ENCODE peak calls at places on chromosomes 3 and 15, in seven cellular contexts. T, K, G, P, L, V and D are unnamed samples. For H3K4me1, the result is how much of the 10 kb centered on the place peaks cover.

GRCh38 chr15:101361418-101361817 is 66.4 kb upstream of the SNRPA1 start:
- DNase-seq in T (no peak), K (no peak), G (no peak), P (no peak), L (no peak), V (no peak), D (no peak)

GRCh38 chr3:147153830-147154539 is 252.4 kb downstream of the ZIC4 start:
- DNase-seq in T (no peak), K (no peak), G (no peak), P (no peak), L (no peak), V (no peak), D (no peak)

GRCh38 chr3:177827517-177828249 is 630.4 kb upstream of the TBL1XR1 start:
- DNase-seq in T (no peak), K (no peak), G (no peak), P (no peak), L (no peak), V (no peak), D (no peak)

GRCh38 chr15:62752687-62753517 is 289.6 kb upstream of the TPM1 start:
- DNase-seq in T (no peak), K (no peak), G (no peak), P (no peak), L (no peak), V (no peak), D (no peak)

GRCh38 chr3:8282541-8283165 is 219.0 kb upstream of the LMCD1 start:
- DNase-seq in T (no peak), K (no peak), G (no peak), P (no peak), L (no peak), V (no peak), D (no peak)

GRCh38 chr3:7195934-7196333 is 335.0 kb downstream of the GRM7 start:
- DNase-seq in T (no peak), K (no peak), G (no peak), P (no peak), L (no peak), V (no peak), D (no peak)

GRCh38 chr3:187626581-187626980 is 43.6 kb downstream of the SST start:
- DNase-seq in T (no peak), K (no peak), G (no peak), P (no peak), L (no peak), V (no peak), D (no peak)

GRCh38 chr15:89837134-89837829 is 22.6 kb upstream of the ANPEP start:
- DNase-seq in T (no peak), K (no peak), G (no peak), P (no peak), L (no peak), V (no peak), D (no peak)

GRCh38 chr3:186516645-186517044 is 27.5 kb downstream of the CRYGS start:
- DNase-seq in T (no peak), K (no peak), G (no peak), P (no peak), L (no peak), V (no peak), D (no peak)

GRCh38 chr3:58564456-58565160 is 12.6 kb downstream of the FAM107A start:
- DNase-seq in T (no peak), K (no peak), G (no peak), P (peak), L (no peak), V (no peak), D (no peak)

GRCh38 chr3:157354722-157355121 is 81.9 kb upstream of the PTX3 start:
- DNase-seq in T (peak), K (peak), G (no peak), P (no peak), L (no peak), V (no peak), D (no peak)

DNA sequence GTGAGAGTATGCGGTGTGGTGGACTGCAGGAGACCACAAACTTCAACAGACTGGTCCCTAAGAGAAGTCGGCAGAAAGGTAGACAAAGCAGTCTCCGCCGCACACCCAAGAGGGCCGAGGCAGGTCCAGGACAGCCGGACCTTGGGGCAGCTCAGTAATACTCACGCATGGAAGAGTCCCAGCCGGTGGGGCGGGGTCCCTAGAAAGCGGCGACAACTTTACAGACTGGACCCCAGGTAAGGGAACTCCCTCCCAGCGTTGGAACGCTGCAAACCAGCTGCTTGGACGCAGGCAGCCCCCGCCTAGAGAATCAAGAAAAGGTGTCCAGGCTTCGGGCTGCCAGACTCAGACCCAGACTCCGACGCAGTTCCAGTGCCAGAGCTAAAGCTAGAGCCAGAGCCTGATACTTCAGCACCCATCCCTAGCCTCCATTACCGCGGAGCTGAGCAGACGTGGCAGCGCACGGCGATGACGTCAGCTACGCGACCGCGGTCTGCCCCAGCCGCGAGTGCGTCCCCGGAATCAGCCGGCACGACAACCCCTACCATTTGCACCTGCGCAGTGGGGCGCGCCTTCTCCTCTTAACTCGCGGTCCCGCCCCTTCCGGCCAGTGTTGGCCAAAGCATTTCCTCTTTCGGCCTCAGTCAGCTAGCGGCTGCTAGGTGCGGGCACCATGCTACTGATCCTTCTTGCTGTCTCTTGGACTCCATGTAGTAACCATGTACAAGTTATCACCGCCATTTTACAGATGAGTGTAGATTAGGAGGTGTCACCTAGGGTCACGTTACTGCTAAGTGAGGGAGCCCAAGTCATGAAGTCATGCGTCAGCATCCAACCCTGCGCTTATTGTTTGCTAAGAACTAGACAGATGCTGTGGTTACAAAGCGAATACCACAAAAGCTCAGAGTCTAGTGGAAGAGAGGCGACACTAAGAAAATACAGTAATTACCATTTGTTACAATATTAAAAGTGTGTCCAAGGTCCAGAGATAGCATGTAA is at the start of gene TMEM39A:
- DNase-seq in T (peak), K (peak), G (peak), P (peak), L (peak), V (peak), D (peak)
- H3K4me1 ChIP-seq in T (under half), K (under half), G (under half), P (under half), L (under half), V (half or more), D (under half)

GRCh38 chr3:71510485-71510884 is 73.0 kb downstream of the FOXP1 start:
- DNase-seq in T (no peak), K (no peak), G (no peak), P (no peak), L (no peak), V (no peak), D (no peak)

GRCh38 chr3:71511446-71511845 is 72.1 kb downstream of the FOXP1 start:
- DNase-seq in T (no peak), K (no peak), G (no peak), P (no peak), L (no peak), V (no peak), D (no peak)

GRCh38 chr3:71512000-71512399 is 71.5 kb downstream of the FOXP1 start:
- DNase-seq in T (no peak), K (peak), G (no peak), P (peak), L (no peak), V (no peak), D (no peak)

GRCh38 chr3:71511037-71511436 is 72.5 kb downstream of the FOXP1 start:
- DNase-seq in T (no peak), K (no peak), G (no peak), P (no peak), L (no peak), V (no peak), D (no peak)

DNA sequence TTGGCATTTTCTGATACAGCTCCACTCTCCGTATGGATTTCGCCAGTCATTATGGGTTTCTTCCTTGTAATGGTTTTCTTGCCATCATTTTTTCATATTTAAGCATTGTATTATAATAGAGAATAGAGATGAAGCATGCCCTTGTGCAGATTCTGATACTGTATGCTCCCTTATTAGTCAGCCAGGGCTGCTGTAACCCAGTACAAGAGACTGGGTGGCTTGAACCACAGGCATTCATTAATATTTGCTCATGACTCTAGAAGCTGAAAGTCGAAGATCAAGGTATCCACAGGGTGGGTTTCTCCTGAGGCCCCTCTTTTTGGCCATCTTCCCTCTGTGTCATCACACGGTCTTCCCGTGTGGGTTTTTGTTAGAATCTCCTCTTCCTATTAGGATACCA is 74.5 kb downstream of the FOXP1 start:
- DNase-seq in T (no peak), K (no peak), G (no peak), P (no peak), L (no peak), V (no peak), D (no peak)
- TF ChIP-seq POLR2AphosphoS5 in T (no peak), K (no peak), G (no peak), P (no peak), L (no peak), V (no peak), D (no peak)

GRCh38 chr15:67901922-67902321 is 62.1 kb upstream of the RNU6-1 start:
- DNase-seq in T (no peak), K (no peak), G (no peak), P (no peak), L (no peak), V (no peak), D (no peak)
- TF ChIP-seq CTCF in T (no peak), K (no peak), G (no peak), P (no peak), L (no peak), V (no peak), D (no peak)

GRCh38 chr15:69908060-69908459 is 189.7 kb downstream of the TLE3 start:
- DNase-seq in T (no peak), K (no peak), G (no peak), P (no peak), L (no peak), V (no peak), D (no peak)

GRCh38 chr15:69904296-69904560 is 193.5 kb downstream of the TLE3 start:
- DNase-seq in T (no peak), K (no peak), G (no peak), P (no peak), L (no peak), V (no peak), D (no peak)

GRCh38 chr15:69906256-69907185 is 191.2 kb downstream of the TLE3 start:
- DNase-seq in T (no peak), K (no peak), G (no peak), P (no peak), L (no peak), V (no peak), D (no peak)

GRCh38 chr15:69902414-69903062 is 195.2 kb downstream of the TLE3 start:
- DNase-seq in T (no peak), K (no peak), G (no peak), P (no peak), L (no peak), V (no peak), D (no peak)

DNA sequence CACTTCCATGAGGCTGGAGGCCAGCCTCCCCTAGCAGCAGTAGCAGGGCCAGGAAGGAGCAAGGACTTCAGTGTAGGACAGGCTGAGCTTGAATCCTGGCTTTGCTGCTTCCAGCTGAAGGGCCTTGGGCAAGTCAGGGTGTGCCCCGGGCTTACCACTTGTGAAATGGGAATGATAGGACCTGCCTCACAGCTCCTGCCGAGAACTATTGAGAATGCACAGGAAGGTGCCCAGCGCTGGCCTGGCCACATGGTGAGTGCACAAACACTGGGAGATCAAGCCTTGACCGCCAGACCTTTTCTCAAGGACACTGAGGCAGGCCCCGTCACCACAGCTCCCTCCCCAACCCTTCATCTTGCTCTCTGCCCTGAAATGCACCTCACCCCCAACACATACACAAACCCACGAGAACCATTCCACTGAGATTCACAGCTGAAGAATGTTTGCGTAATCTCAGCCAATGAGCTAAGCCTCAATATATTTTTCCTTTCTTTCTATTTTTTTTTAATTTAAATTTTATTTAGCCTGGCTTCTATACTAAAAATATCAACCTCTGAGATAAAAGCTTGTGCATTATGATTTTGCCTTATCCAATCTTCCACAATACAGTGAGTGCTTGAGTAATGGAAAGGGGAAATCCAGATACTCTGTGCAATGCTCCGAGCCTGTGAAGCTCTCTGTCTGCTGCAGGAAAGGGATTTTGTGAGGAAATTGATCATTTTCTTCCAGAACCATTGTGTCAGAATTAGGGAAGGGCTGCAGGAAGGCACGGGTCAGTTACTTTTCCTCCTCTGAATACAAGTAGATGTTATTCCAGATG is 194.0 kb downstream of the TLE3 start:
- DNase-seq in T (no peak), K (no peak), G (no peak), P (no peak), L (no peak), V (no peak), D (no peak)
- H3K4me1 ChIP-seq in T (under half), K (under half), G (under half), P (under half), L (under half), V (under half), D (under half)

GRCh38 chr15:39579487-39580116 is 1.3 kb upstream of the THBS1 start:
- DNase-seq in T (peak), K (no peak), G (no peak), P (peak), L (peak), V (peak), D (no peak)

GRCh38 chr15:39581501-39582285 is 814 bp downstream of the THBS1 start:
- DNase-seq in T (no peak), K (no peak), G (no peak), P (peak), L (no peak), V (peak), D (peak)

GRCh38 chr15:39580117-39580629 is 706 bp upstream of the THBS1 start:
- DNase-seq in T (peak), K (peak), G (no peak), P (peak), L (peak), V (peak), D (peak)

GRCh38 chr15:39582286-39582976 is 1.6 kb downstream of the THBS1 start:
- DNase-seq in T (no peak), K (no peak), G (no peak), P (peak), L (no peak), V (no peak), D (no peak)

DNA sequence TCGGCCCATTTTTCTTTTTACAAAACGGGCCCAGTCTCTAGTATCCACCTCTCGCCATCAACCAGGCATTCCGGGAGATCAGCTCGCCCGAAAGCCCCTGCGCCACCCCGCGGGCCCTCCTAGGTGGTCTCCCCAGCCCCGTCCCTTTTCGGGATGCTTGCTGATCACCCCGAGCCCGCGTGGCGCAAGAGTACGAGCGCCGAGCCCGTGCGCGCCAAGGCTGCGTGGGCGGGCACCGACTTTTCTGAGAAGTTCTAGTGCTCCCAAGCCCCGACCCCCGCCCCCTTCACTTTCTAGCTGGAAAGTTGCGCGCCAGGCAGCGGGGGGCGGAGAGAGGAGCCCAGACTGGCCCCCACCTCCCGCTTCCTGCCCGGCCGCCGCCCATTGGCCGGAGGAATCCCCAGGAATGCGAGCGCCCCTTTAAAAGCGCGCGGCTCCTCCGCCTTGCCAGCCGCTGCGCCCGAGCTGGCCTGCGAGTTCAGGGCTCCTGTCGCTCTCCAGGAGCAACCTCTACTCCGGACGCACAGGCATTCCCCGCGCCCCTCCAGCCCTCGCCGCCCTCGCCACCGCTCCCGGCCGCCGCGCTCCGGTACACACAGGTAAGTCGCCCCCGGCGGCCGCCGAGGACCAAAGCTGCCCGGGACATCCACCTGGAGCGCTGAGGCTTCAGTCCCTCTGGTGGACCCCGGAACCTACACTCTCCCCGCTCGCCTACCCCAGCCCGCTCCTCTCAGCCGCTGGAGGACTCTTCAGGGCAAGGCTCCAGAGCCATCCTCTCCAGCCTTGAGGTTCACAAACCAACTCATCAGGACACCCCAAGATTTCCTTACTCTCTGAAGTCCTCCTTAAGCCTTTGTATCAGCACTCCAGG is at the start of gene THBS1:
- DNase-seq in T (no peak), K (peak), G (no peak), P (peak), L (no peak), V (peak), D (peak)
- TF ChIP-seq POLR2AphosphoS5 in T (peak), K (no peak), G (no peak), P (peak), L (no peak), V (peak), D (peak)